ENCODE peak calls at places on chromosomes 2 and 18, in six cellular contexts. Y, D, G, X, Q and O are unnamed samples.
A peak's percentile ranks its signal among the peaks of the same experiment; 100 is the strongest.

GRCh38 chr18:32025744-32026143 is 7.1 kb downstream of the RNF125 start:
- ATAC-seq in Y (no peak), D (no peak), G (peak; percentile 23), X (no peak), Q (no peak), O (no peak)

GRCh38 chr2:131724019-131724418 is 196.3 kb downstream of the CCDC74A start:
- ATAC-seq in Y (no peak), D (no peak), G (no peak), X (no peak), Q (no peak), O (no peak)

GRCh38 chr2:15973446-15974202 is 33.3 kb downstream of the MYCN start:
- ATAC-seq in Y (no peak), D (no peak), G (no peak), X (no peak), Q (no peak), O (no peak)

GRCh38 chr2:231554748-231555545 is 24.7 kb upstream of the NMUR1 start:
- ATAC-seq in Y (no peak), D (peak; percentile 24), G (peak; percentile 46), X (peak; percentile 85), Q (peak; percentile 58), O (peak; percentile 78)

GRCh38 chr2:189661957-189662321 is 680 bp downstream of the ASNSD1 start:
- ATAC-seq in Y (no peak), D (peak; percentile 28), G (peak; percentile 12), X (no peak), Q (peak; percentile 7), O (no peak)

GRCh38 chr18:57544958-57545661 is 41.4 kb downstream of the FECH start:
- ATAC-seq in Y (no peak), D (no peak), G (peak; percentile 93), X (no peak), Q (no peak), O (no peak)

GRCh38 chr2:221589696-221590095 is 17.6 kb upstream of the EPHA4 start:
- ATAC-seq in Y (no peak), D (no peak), G (no peak), X (no peak), Q (no peak), O (no peak)

GRCh38 chr2:182144039-182144779 is 158.6 kb downstream of the PPP1R1C start:
- ATAC-seq in Y (no peak), D (no peak), G (no peak), X (no peak), Q (no peak), O (no peak)

GRCh38 chr2:144114761-144115160 is 405.2 kb downstream of the ZEB2 start:
- ATAC-seq in Y (no peak), D (no peak), G (no peak), X (no peak), Q (no peak), O (no peak)

GRCh38 chr2:12982149-12982584 is 265.4 kb downstream of the TRIB2 start:
- ATAC-seq in Y (no peak), D (no peak), G (no peak), X (no peak), Q (no peak), O (no peak)

GRCh38 chr2:7057865-7058400 is 140.7 kb downstream of the RNF144A start:
- ATAC-seq in Y (no peak), D (no peak), G (peak; percentile 82), X (peak; percentile 49), Q (no peak), O (no peak)

GRCh38 chr2:44952143-44952805 is 10.8 kb downstream of the SIX3 start:
- ATAC-seq in Y (peak; percentile 84), D (peak; percentile 92), G (peak; percentile 77), X (peak; percentile 76), Q (peak; percentile 86), O (peak; percentile 64)

GRCh38 chr2:45439788-45440773 is 171.0 kb downstream of the SRBD1 start:
- ATAC-seq in Y (no peak), D (peak; percentile 76), G (peak; percentile 87), X (no peak), Q (no peak), O (no peak)

GRCh38 chr18:44508474-44508873 is 172.2 kb upstream of the SETBP1 start:
- ATAC-seq in Y (no peak), D (no peak), G (peak; percentile 40), X (no peak), Q (no peak), O (no peak)

GRCh38 chr2:10014418-10015190 is 28.7 kb upstream of the KLF11 start:
- ATAC-seq in Y (no peak), D (no peak), G (no peak), X (no peak), Q (no peak), O (no peak)

GRCh38 chr2:62457555-62457954 is 48.4 kb downstream of the TMEM17 start:
- ATAC-seq in Y (peak; percentile 10), D (no peak), G (no peak), X (no peak), Q (peak; percentile 9), O (no peak)

GRCh38 chr2:72949045-72949444 is 31.7 kb downstream of the EMX1 start:
- ATAC-seq in Y (no peak), D (no peak), G (no peak), X (no peak), Q (no peak), O (no peak)

GRCh38 chr2:1988049-1988448 is 243.7 kb upstream of the PXDN start:
- ATAC-seq in Y (no peak), D (no peak), G (no peak), X (no peak), Q (peak; percentile 54), O (no peak)

GRCh38 chr18:64851796-64852195 is 702.9 kb upstream of the LINC00305 start:
- ATAC-seq in Y (no peak), D (no peak), G (no peak), X (peak; percentile 36), Q (no peak), O (no peak)

GRCh38 chr2:15665067-15665942 is 73.6 kb downstream of the DDX1 start:
- ATAC-seq in Y (peak; percentile 72), D (peak; percentile 88), G (no peak), X (no peak), Q (peak; percentile 93), O (no peak)

GRCh38 chr2:168571061-168571460 is 115.0 kb downstream of the CERS6 start:
- ATAC-seq in Y (no peak), D (no peak), G (no peak), X (peak; percentile 52), Q (no peak), O (no peak)

GRCh38 chr2:160087854-160088745 is 25.7 kb upstream of the PLA2R1 start:
- ATAC-seq in Y (peak; percentile 77), D (peak; percentile 86), G (peak; percentile 82), X (no peak), Q (peak; percentile 83), O (no peak)
- TF ChIP-seq POLR2AphosphoS5 in Y (no peak), D (no peak), G (no peak), X (no peak), Q (no peak), O (no peak)

GRCh38 chr2:218219934-218220333 is 2.9 kb downstream of the ARPC2 start:
- ATAC-seq in Y (no peak), D (no peak), G (no peak), X (no peak), Q (no peak), O (no peak)

GRCh38 chr2:218218409-218219185 is 1.6 kb downstream of the ARPC2 start:
- ATAC-seq in Y (no peak), D (no peak), G (peak; percentile 47), X (no peak), Q (no peak), O (no peak)

GRCh38 chr2:218217366-218218309 is 649 bp downstream of the ARPC2 start:
- ATAC-seq in Y (peak; percentile 64), D (peak; percentile 75), G (peak; percentile 80), X (peak; percentile 88), Q (peak; percentile 79), O (peak; percentile 50)

GRCh38 chr2:218216336-218216673 is 684 bp upstream of the ARPC2 start:
- ATAC-seq in Y (no peak), D (no peak), G (no peak), X (peak; percentile 4), Q (peak; percentile 6), O (no peak)

GRCh38 chr2:218216674-218217365 is at the start of gene ARPC2:
- ATAC-seq in Y (peak; percentile 89), D (peak; percentile 96), G (peak; percentile 78), X (peak; percentile 98), Q (peak; percentile 95), O (peak; percentile 97)
- TF ChIP-seq POLR2A in Y (peak; percentile 31), D (peak; percentile 82), G (peak; percentile 81), X (peak; percentile 93), Q (peak; percentile 81), O (peak; percentile 91)

GRCh38 chr2:50344509-50345106 is 687.3 kb downstream of the NRXN1 start:
- ATAC-seq in Y (no peak), D (no peak), G (peak; percentile 59), X (no peak), Q (peak; percentile 83), O (no peak)

GRCh38 chr2:50347355-50348044 is 684.4 kb downstream of the NRXN1 start:
- ATAC-seq in Y (no peak), D (no peak), G (no peak), X (no peak), Q (no peak), O (no peak)

GRCh38 chr2:50345691-50346090 is 686.2 kb downstream of the NRXN1 start:
- ATAC-seq in Y (no peak), D (no peak), G (no peak), X (no peak), Q (no peak), O (no peak)

GRCh38 chr2:50346586-50347351 is 685.2 kb downstream of the NRXN1 start:
- ATAC-seq in Y (no peak), D (no peak), G (no peak), X (no peak), Q (no peak), O (no peak)

DNA sequence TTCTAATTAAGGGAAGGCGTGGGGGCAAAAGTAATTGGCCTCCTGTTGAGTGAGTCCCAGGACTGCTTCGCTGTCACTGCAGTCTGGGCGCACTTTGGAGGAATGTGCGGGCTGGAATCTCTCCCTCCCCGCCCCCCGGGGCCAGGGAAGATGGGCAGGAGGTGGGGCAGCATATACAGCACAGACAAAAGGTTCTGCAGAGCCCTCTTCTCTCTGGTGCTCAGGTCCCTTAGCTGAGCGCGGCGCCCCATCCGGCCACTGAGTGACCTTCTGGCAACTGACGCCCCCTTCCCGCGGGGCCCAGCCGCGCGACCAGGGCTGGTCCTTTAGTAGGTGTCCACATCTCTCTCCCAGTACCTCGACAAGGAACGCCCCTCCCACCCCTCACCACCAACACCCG is 685.8 kb downstream of the NRXN1 start:
- ATAC-seq in Y (no peak), D (no peak), G (no peak), X (no peak), Q (peak; percentile 37), O (no peak)
- H3K4me3 ChIP-seq in Y (no peak overlapping the region), D (no peak overlapping the region), G (no peak overlapping the region), X (peak overlapping the region; percentile 42), Q (no peak overlapping the region), O (peak overlapping the region; percentile 44)

DNA sequence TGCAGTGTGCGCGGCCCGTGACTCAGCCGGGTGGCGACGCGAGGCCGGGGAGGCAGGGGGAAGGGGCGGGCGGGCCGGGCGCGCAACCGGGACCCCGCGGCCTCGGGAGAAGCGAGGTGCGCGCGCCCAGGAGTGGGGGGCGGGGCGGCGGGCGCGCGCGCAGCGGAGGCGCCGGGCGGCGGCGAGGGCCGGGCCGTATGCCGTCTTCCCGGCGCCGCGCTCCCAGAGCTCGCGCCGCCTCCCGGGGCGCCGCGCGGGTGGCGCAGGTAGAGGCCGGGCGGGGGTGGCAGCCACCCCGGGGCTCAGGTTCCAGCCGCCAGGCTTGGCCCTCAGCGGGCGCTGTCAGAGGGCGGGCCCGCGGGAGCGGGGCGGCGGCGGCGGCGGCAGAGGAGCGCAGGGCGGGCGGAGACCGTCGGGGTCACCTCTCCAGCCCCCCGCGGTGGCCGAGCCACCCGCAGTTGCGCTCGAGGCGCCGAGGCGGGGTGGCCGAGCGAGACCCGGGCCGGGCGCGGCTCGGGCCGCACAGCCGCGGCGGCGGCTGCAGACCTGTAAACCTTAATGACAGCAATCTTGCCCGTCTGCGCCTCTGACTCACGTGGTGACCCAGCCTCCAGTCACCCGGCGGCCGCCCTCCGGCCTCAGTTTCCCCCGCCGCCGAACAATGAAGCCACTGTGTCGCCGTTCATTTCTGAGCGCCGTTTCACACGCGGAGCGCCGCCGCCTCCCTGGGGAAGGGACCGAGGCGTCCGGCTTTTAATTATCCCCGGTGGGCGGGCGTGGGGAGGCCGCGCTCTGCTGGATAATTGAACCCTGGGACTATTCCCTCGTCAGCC is 25.3 kb upstream of the SMAD7 start:
- ATAC-seq in Y (peak; percentile 86), D (peak; percentile 79), G (peak; percentile 77), X (peak; percentile 82), Q (peak; percentile 51), O (peak; percentile 76)
- TF ChIP-seq POLR2AphosphoS5 in Y (peak; percentile 23), D (no peak), G (no peak), X (no peak), Q (no peak), O (no peak)